ENCODE peak calls at places on chromosomes 4 and X, in nine cellular contexts. P is EL; Z is coronary artery; X is stimulated activated CD8-positive, alpha-beta memory T cell treated with anti-CD3 and anti-CD28 coated beads, Interleukin-4, amount 100 ng/mL, for 4 hours; T is midbrain; Y is fibroblast of pulmonary artery; G is pancreas; H is HCEC 1CT; J is memory B cell. R is an unnamed sample.

GRCh38 chr4:88605744-88606143 is 13.5 kb downstream of the HERC3 start:
- DNase-seq in P (no peak), Z (no peak), X (no peak), T (no peak), Y (no peak), G (no peak), H (no peak), J (no peak), R (no peak)

GRCh38 chr4:99921174-99921573 is 25.2 kb downstream of the DNAJB14 start:
- DNase-seq in P (no peak), Z (no peak), X (no peak), T (no peak), Y (no peak), G (no peak), H (no peak), J (no peak), R (no peak)

GRCh38 chrX:78710146-78710545 is 37.4 kb upstream of the LPAR4 start:
- DNase-seq in P (peak), Z (no peak), X (no peak), T (no peak), Y (no peak), G (no peak), H (peak), J (no peak), R (no peak)

GRCh38 chr4:181289203-181289602 is 954.0 kb upstream of the TENM3 start:
- DNase-seq in P (no peak), Z (no peak), X (no peak), T (no peak), Y (no peak), G (no peak), H (no peak), J (no peak), R (no peak)

GRCh38 chrX:126929071-126929470 is 109.5 kb downstream of the PRR32 start:
- DNase-seq in P (no peak), Z (no peak), X (no peak), T (no peak), Y (no peak), G (no peak), H (no peak), J (no peak), R (no peak)

GRCh38 chrX:155962906-155963305 is 34.6 kb upstream of the IL9R start:
- DNase-seq in P (no peak), Z (no peak), X (no peak), T (no peak), Y (no peak), G (no peak), H (no peak), J (no peak), R (no peak)

GRCh38 chr4:110626532-110627153 is 3.8 kb upstream of the PITX2 start:
- DNase-seq in P (no peak), Z (no peak), X (no peak), T (no peak), Y (no peak), G (no peak), H (no peak), J (no peak), R (no peak)

GRCh38 chr4:88610771-88611170 is 18.5 kb downstream of the HERC3 start:
- DNase-seq in P (no peak), Z (no peak), X (no peak), T (peak), Y (peak), G (peak), H (no peak), J (no peak), R (no peak)

GRCh38 chrX:3286196-3286920 is 60.1 kb downstream of the MXRA5 start:
- DNase-seq in P (peak), Z (no peak), X (no peak), T (no peak), Y (peak), G (no peak), H (peak), J (no peak), R (no peak)

GRCh38 chrX:48697182-48697727 is 721 bp downstream of the SUV39H1 start:
- DNase-seq in P (no peak), Z (no peak), X (no peak), T (no peak), Y (no peak), G (no peak), H (peak), J (no peak), R (no peak)

GRCh38 chrX:118698516-118699247 is 28.7 kb upstream of the IL13RA1 start:
- DNase-seq in P (peak), Z (no peak), X (no peak), T (no peak), Y (peak), G (no peak), H (no peak), J (no peak), R (no peak)

GRCh38 chr4:188242041-188242440 is 102.8 kb downstream of the TRIML1 start:
- DNase-seq in P (no peak), Z (no peak), X (no peak), T (no peak), Y (no peak), G (no peak), H (no peak), J (no peak), R (no peak)

GRCh38 chr4:93617596-93617995 is 211.0 kb upstream of the ATOH1 start:
- DNase-seq in P (no peak), Z (no peak), X (no peak), T (peak), Y (peak), G (no peak), H (peak), J (no peak), R (no peak)

GRCh38 chr4:112604590-112604989 is 32.1 kb downstream of the ZGRF1 start:
- DNase-seq in P (peak), Z (no peak), X (no peak), T (peak), Y (peak), G (no peak), H (peak), J (peak), R (peak)

GRCh38 chr4:109334129-109334528 is 31.7 kb upstream of the COL25A1 start:
- DNase-seq in P (no peak), Z (no peak), X (no peak), T (no peak), Y (peak), G (no peak), H (no peak), J (no peak), R (no peak)

GRCh38 chrX:9293051-9293496 is 171.8 kb upstream of the TBL1X start:
- DNase-seq in P (no peak), Z (no peak), X (no peak), T (no peak), Y (no peak), G (no peak), H (no peak), J (no peak), R (no peak)

GRCh38 chr4:42412251-42412650 is 15.0 kb downstream of the SHISA3 start:
- DNase-seq in P (peak), Z (no peak), X (no peak), T (no peak), Y (peak), G (no peak), H (peak), J (no peak), R (no peak)

GRCh38 chr4:138992676-138993075 is 22.9 kb upstream of the NOCT start:
- DNase-seq in P (no peak), Z (no peak), X (no peak), T (no peak), Y (no peak), G (no peak), H (no peak), J (no peak), R (no peak)

GRCh38 chr4:2255501-2256155 is 6.3 kb downstream of the MXD4 start:
- DNase-seq in P (no peak), Z (peak), X (no peak), T (no peak), Y (peak), G (peak), H (no peak), J (peak), R (no peak)

GRCh38 chrX:33086886-33087285 is 124.5 kb downstream of the DMD start:
- DNase-seq in P (no peak), Z (no peak), X (no peak), T (no peak), Y (no peak), G (no peak), H (no peak), J (no peak), R (no peak)

GRCh38 chr4:2313366-2313765 is 51.5 kb upstream of the MXD4 start:
- DNase-seq in P (no peak), Z (no peak), X (no peak), T (no peak), Y (no peak), G (no peak), H (no peak), J (no peak), R (no peak)

GRCh38 chrX:129825746-129826505 is 17.8 kb downstream of the ZDHHC9 start:
- DNase-seq in P (no peak), Z (no peak), X (no peak), T (no peak), Y (no peak), G (no peak), H (no peak), J (no peak), R (no peak)

GRCh38 chr4:128364565-128364964 is 77.0 kb upstream of the PGRMC2 start:
- DNase-seq in P (peak), Z (no peak), X (no peak), T (no peak), Y (no peak), G (no peak), H (no peak), J (no peak), R (no peak)

GRCh38 chrX:54819201-54819600 is 11.7 kb downstream of the MAGED2 start:
- DNase-seq in P (no peak), Z (peak), X (no peak), T (no peak), Y (no peak), G (no peak), H (no peak), J (no peak), R (no peak)

GRCh38 chr4:52877006-52877405 is 14.9 kb downstream of the RASL11B start:
- DNase-seq in P (no peak), Z (no peak), X (no peak), T (no peak), Y (no peak), G (no peak), H (no peak), J (no peak), R (no peak)

GRCh38 chrX:20693071-20693470 is 426.4 kb upstream of the RPS6KA3 start:
- DNase-seq in P (no peak), Z (no peak), X (no peak), T (no peak), Y (no peak), G (no peak), H (no peak), J (no peak), R (no peak)

GRCh38 chr4:40550900-40551546 is 78.6 kb downstream of the RBM47 start:
- DNase-seq in P (peak), Z (no peak), X (no peak), T (no peak), Y (peak), G (no peak), H (no peak), J (peak), R (no peak)

GRCh38 chrX:20362268-20363002 is 95.7 kb upstream of the RPS6KA3 start:
- DNase-seq in P (peak), Z (no peak), X (no peak), T (no peak), Y (peak), G (no peak), H (no peak), J (no peak), R (no peak)

GRCh38 chrX:72306085-72306801 is 529 bp upstream of the CITED1 start:
- DNase-seq in P (peak), Z (no peak), X (no peak), T (no peak), Y (peak), G (no peak), H (no peak), J (no peak), R (no peak)

GRCh38 chr4:175127314-175127713 is 209.2 kb downstream of the ADAM29 start:
- DNase-seq in P (peak), Z (no peak), X (no peak), T (no peak), Y (peak), G (no peak), H (peak), J (no peak), R (no peak)

GRCh38 chrX:133938530-133938929 is 46.9 kb downstream of the GPC3 start:
- DNase-seq in P (no peak), Z (no peak), X (no peak), T (no peak), Y (no peak), G (no peak), H (no peak), J (no peak), R (no peak)

GRCh38 chr4:1469596-1470392 is 63.6 kb upstream of the NKX1-1 start:
- DNase-seq in P (no peak), Z (no peak), X (no peak), T (no peak), Y (no peak), G (peak), H (no peak), J (no peak), R (no peak)

GRCh38 chr4:161629694-161630441 is 533.9 kb downstream of the FSTL5 start:
- DNase-seq in P (no peak), Z (no peak), X (no peak), T (no peak), Y (no peak), G (peak), H (no peak), J (no peak), R (no peak)

GRCh38 chr4:676871-677235 is 2.5 kb downstream of the MYL5 start:
- DNase-seq in P (no peak), Z (no peak), X (no peak), T (no peak), Y (no peak), G (peak), H (no peak), J (no peak), R (no peak)

R was measured in T follicular helper cell.